ENCODE peak calls at places on chromosome 21, in eight cellular contexts. T is left ventricle myocardium inferior, N is ovary, W is upper lobe of right lung, D is T1000, H is NCI-H774, M is HTR-8/SVneo, L is astrocyte of the spinal cord. K is an unnamed sample.

GRCh38 chr21:16358021-16358420 is 628.2 kb downstream of the USP25 start:
- DNase-seq in L (no peak), D (no peak), H (no peak), N (no peak), T (no peak), M (no peak), W (no peak), K (no peak)

GRCh38 chr21:15896501-15896900 is 166.7 kb downstream of the USP25 start:
- DNase-seq in N (no peak), M (no peak), T (no peak), H (no peak), D (no peak), W (peak; percentile 34), L (no peak), K (no peak)

GRCh38 chr21:27134513-27134912 is 167.6 kb upstream of the ADAMTS5 start:
- DNase-seq in M (no peak), T (no peak), N (no peak), D (no peak), L (peak; percentile 2), W (no peak), H (peak; percentile 11), K (no peak)

GRCh38 chr21:34278451-34278850 is 85.4 kb upstream of the KCNE2 start:
- DNase-seq in H (no peak), W (no peak), T (no peak), L (no peak), N (no peak), M (no peak), D (no peak), K (no peak)

GRCh38 chr21:44996096-44996495 is 56.3 kb downstream of the SLX9 start:
- DNase-seq in M (no peak), T (no peak), W (no peak), L (no peak), D (no peak), N (no peak), H (no peak), K (no peak)

GRCh38 chr21:42670884-42671283 is 17.5 kb downstream of the PDE9A start:
- DNase-seq in W (no peak), T (no peak), L (no peak), M (no peak), N (no peak), H (no peak), D (no peak), K (no peak)

GRCh38 chr21:33238565-33239255 is 9.0 kb downstream of the IFNAR2 start:
- DNase-seq in L (no peak), T (no peak), W (no peak), D (no peak), M (no peak), N (no peak), H (no peak), K (no peak)

GRCh38 chr21:38937286-38937790 is 131.6 kb downstream of the ETS2 start:
- DNase-seq in H (no peak), L (no peak), T (no peak), W (no peak), N (no peak), M (no peak), D (no peak), K (no peak)

GRCh38 chr21:27275294-27275927 is 308.5 kb upstream of the ADAMTS5 start:
- DNase-seq in M (peak; percentile 56), L (peak; percentile 82), N (no peak), H (no peak), D (no peak), W (no peak), T (no peak), K (peak; percentile 77)

GRCh38 chr21:16572032-16572431 is 842.2 kb downstream of the USP25 start:
- DNase-seq in D (no peak), H (no peak), T (no peak), W (no peak), M (no peak), N (no peak), L (peak; percentile 63), K (no peak)

GRCh38 chr21:43262427-43262826 is 93.6 kb downstream of the CRYAA start:
- DNase-seq in M (no peak), D (no peak), L (no peak), T (peak; percentile 4), H (no peak), W (peak; percentile 46), N (no peak), K (no peak)

GRCh38 chr21:14096172-14096571 is 114.6 kb downstream of the LIPI start:
- DNase-seq in W (no peak), L (no peak), T (no peak), H (no peak), M (no peak), N (no peak), D (no peak), K (no peak)

K was measured in RCC 7860.